ENCODE peak calls at places on chromosomes 2 and 18, in seven cellular contexts. One of them, this sample, is unnamed.

GRCh38 chr2:52072949-52073348 is 1041.0 kb upstream of the NRXN1 start:
- DNase-seq in GM23248: no peak
- DNase-seq in HCT116: no peak
- DNase-seq in PC-9: no peak
- DNase-seq in hepatocyte: peak; percentile 12
- DNase-seq in GM23338: no peak
- DNase-seq in PC-3: peak; percentile 14
- DNase-seq in this sample: no peak

GRCh38 chr2:102707796-102708713 is 53.8 kb upstream of the TMEM182 start:
- DNase-seq in GM23248: no peak
- DNase-seq in HCT116: no peak
- DNase-seq in PC-9: no peak
- DNase-seq in hepatocyte: no peak
- DNase-seq in GM23338: peak; percentile 11
- DNase-seq in PC-3: no peak
- DNase-seq in this sample: no peak

GRCh38 chr18:41643427-41643826 is 311.6 kb upstream of the PIK3C3 start:
- DNase-seq in GM23248: no peak
- DNase-seq in HCT116: no peak
- DNase-seq in PC-9: no peak
- DNase-seq in hepatocyte: no peak
- DNase-seq in GM23338: no peak
- DNase-seq in PC-3: peak; percentile 35
- DNase-seq in this sample: no peak

GRCh38 chr2:84904717-84905174 is 710 bp upstream of the TMSB10 start:
- DNase-seq in GM23248: peak; percentile 83
- DNase-seq in HCT116: no peak
- DNase-seq in PC-9: no peak
- DNase-seq in hepatocyte: peak; percentile 76
- DNase-seq in GM23338: peak; percentile 83
- DNase-seq in PC-3: peak; percentile 54
- DNase-seq in this sample: no peak

GRCh38 chr2:215799194-215799593 is 214.2 kb downstream of the MREG start:
- DNase-seq in GM23248: peak; percentile 52
- DNase-seq in HCT116: no peak
- DNase-seq in PC-9: no peak
- DNase-seq in hepatocyte: no peak
- DNase-seq in GM23338: no peak
- DNase-seq in PC-3: peak; percentile 58
- DNase-seq in this sample: no peak

GRCh38 chr2:144998435-144998834 is 478.5 kb upstream of the ZEB2 start:
- DNase-seq in GM23248: no peak
- DNase-seq in HCT116: no peak
- DNase-seq in PC-9: no peak
- DNase-seq in hepatocyte: no peak
- DNase-seq in GM23338: no peak
- DNase-seq in PC-3: no peak
- DNase-seq in this sample: no peak

GRCh38 chr2:136121511-136121910 is 3.6 kb upstream of the CXCR4 start:
- DNase-seq in GM23248: no peak
- DNase-seq in HCT116: no peak
- DNase-seq in PC-9: no peak
- DNase-seq in hepatocyte: no peak
- DNase-seq in GM23338: no peak
- DNase-seq in PC-3: no peak
- DNase-seq in this sample: no peak

GRCh38 chr18:79421275-79421857 is 25.6 kb downstream of the NFATC1 start:
- DNase-seq in GM23248: no peak
- DNase-seq in HCT116: no peak
- DNase-seq in PC-9: no peak
- DNase-seq in hepatocyte: no peak
- DNase-seq in GM23338: no peak
- DNase-seq in PC-3: no peak
- DNase-seq in this sample: no peak

GRCh38 chr18:69217271-69217670 is 183.4 kb upstream of the DOK6 start:
- DNase-seq in GM23248: no peak
- DNase-seq in HCT116: no peak
- DNase-seq in PC-9: no peak
- DNase-seq in hepatocyte: no peak
- DNase-seq in GM23338: no peak
- DNase-seq in PC-3: no peak
- DNase-seq in this sample: no peak

GRCh38 chr2:151922845-151923666 is 94.8 kb upstream of the ARL5A start:
- DNase-seq in GM23248: peak; percentile 11
- DNase-seq in HCT116: no peak
- DNase-seq in PC-9: peak; percentile 60
- DNase-seq in hepatocyte: peak; percentile 52
- DNase-seq in GM23338: no peak
- DNase-seq in PC-3: no peak
- DNase-seq in this sample: no peak

GRCh38 chr18:34773378-34773777 is 63.3 kb downstream of the DTNA start:
- DNase-seq in GM23248: peak; percentile 66
- DNase-seq in HCT116: no peak
- DNase-seq in PC-9: no peak
- DNase-seq in hepatocyte: no peak
- DNase-seq in GM23338: no peak
- DNase-seq in PC-3: peak; percentile 3
- DNase-seq in this sample: no peak

GRCh38 chr2:220504890-220505564 is 877.6 kb downstream of the SLC4A3 start:
- DNase-seq in GM23248: peak; percentile 74
- DNase-seq in HCT116: no peak
- DNase-seq in PC-9: peak; percentile 17
- DNase-seq in hepatocyte: peak; percentile 48
- DNase-seq in GM23338: peak; percentile 48
- DNase-seq in PC-3: peak; percentile 86
- DNase-seq in this sample: no peak

GRCh38 chr2:238169708-238170251 is 11.0 kb downstream of the ERFE start:
- DNase-seq in GM23248: peak; percentile 98
- DNase-seq in HCT116: no peak
- DNase-seq in PC-9: no peak
- DNase-seq in hepatocyte: peak; percentile 51
- DNase-seq in GM23338: no peak
- DNase-seq in PC-3: peak; percentile 70
- DNase-seq in this sample: no peak

GRCh38 chr2:64522843-64523428 is 1.2 kb upstream of the AFTPH start:
- DNase-seq in GM23248: peak; percentile 89
- DNase-seq in HCT116: peak; percentile 84
- DNase-seq in PC-9: peak; percentile 57
- DNase-seq in hepatocyte: peak; percentile 87
- DNase-seq in GM23338: peak; percentile 71
- DNase-seq in PC-3: peak; percentile 94
- DNase-seq in this sample: peak; percentile 92

GRCh38 chr2:181036848-181037603 is 56.6 kb downstream of the UBE2E3 start:
- DNase-seq in GM23248: peak; percentile 91
- DNase-seq in HCT116: no peak
- DNase-seq in PC-9: no peak
- DNase-seq in hepatocyte: no peak
- DNase-seq in GM23338: no peak
- DNase-seq in PC-3: peak; percentile 87
- DNase-seq in this sample: no peak

GRCh38 chr2:134900151-134900550 is 18.5 kb upstream of the CCNT2 start:
- DNase-seq in GM23248: peak; percentile 39
- DNase-seq in HCT116: no peak
- DNase-seq in PC-9: no peak
- DNase-seq in hepatocyte: no peak
- DNase-seq in GM23338: no peak
- DNase-seq in PC-3: peak; percentile 49
- DNase-seq in this sample: no peak

GRCh38 chr2:139033300-139033699 is 253.1 kb upstream of the NXPH2 start:
- DNase-seq in GM23248: peak; percentile 2
- DNase-seq in HCT116: no peak
- DNase-seq in PC-9: no peak
- DNase-seq in hepatocyte: no peak
- DNase-seq in GM23338: no peak
- DNase-seq in PC-3: peak; percentile 67
- DNase-seq in this sample: no peak

GRCh38 chr2:25331686-25332365 is 9.9 kb downstream of the DNMT3A start:
- DNase-seq in GM23248: peak; percentile 36
- DNase-seq in HCT116: no peak
- DNase-seq in PC-9: no peak
- DNase-seq in hepatocyte: no peak
- DNase-seq in GM23338: no peak
- DNase-seq in PC-3: no peak
- DNase-seq in this sample: no peak

DNA sequence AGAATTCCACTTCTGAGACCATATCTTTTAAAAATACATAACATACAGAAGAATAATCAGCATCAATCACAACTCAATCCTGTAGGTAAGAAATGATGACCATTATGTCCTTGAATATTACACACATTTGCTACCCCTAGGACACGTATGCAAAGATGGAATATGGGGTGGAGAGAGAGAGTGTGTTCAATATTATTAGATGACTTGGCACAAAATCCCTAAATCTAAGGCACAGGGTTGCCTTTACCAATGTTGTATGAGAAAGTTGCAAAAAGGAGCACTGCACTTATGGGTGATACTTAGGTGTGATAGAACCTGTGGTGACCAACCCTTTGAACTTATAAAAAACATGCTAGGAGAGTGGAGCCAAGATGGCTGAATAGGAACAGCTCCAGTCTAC is 326.2 kb upstream of the FSHR start:
- DNase-seq in GM23248: no peak
- DNase-seq in HCT116: no peak
- DNase-seq in PC-9: no peak
- DNase-seq in hepatocyte: no peak
- DNase-seq in GM23338: no peak
- DNase-seq in PC-3: no peak
- DNase-seq in this sample: no peak
- H3K9me2 ChIP-seq in GM23248: no peaks in the 10 kb centered on the region
- H3K9me2 ChIP-seq in HCT116: no peaks in the 10 kb centered on the region
- H3K9me2 ChIP-seq in PC-9: no peaks in the 10 kb centered on the region
- H3K9me2 ChIP-seq in hepatocyte: no peaks in the 10 kb centered on the region
- H3K9me2 ChIP-seq in GM23338: no peaks in the 10 kb centered on the region
- H3K9me2 ChIP-seq in PC-3: no peaks in the 10 kb centered on the region
- H3K9me2 ChIP-seq in this sample: no peaks in the 10 kb centered on the region

GRCh38 chr2:130963058-130963848 is 126.5 kb downstream of the ARHGEF4 start:
- DNase-seq in GM23248: no peak
- DNase-seq in HCT116: no peak
- DNase-seq in PC-9: no peak
- DNase-seq in hepatocyte: peak; percentile 18
- DNase-seq in GM23338: peak; percentile 47
- DNase-seq in PC-3: no peak
- DNase-seq in this sample: no peak
- TF ChIP-seq EZH2 in GM23248: no peak
- TF ChIP-seq EZH2 in HCT116: no peak
- TF ChIP-seq EZH2 in PC-9: no peak
- TF ChIP-seq EZH2 in hepatocyte: no peak
- TF ChIP-seq EZH2 in GM23338: peak; percentile 78
- TF ChIP-seq EZH2 in PC-3: no peak
- TF ChIP-seq EZH2 in this sample: no peak

GRCh38 chr2:54386585-54386984 is 69.5 kb upstream of the SPTBN1 start:
- DNase-seq in GM23248: no peak
- DNase-seq in HCT116: no peak
- DNase-seq in PC-9: no peak
- DNase-seq in hepatocyte: no peak
- DNase-seq in GM23338: no peak
- DNase-seq in PC-3: no peak
- DNase-seq in this sample: no peak

GRCh38 chr2:54386993-54387590 is 69.0 kb upstream of the SPTBN1 start:
- DNase-seq in GM23248: peak; percentile 77
- DNase-seq in HCT116: no peak
- DNase-seq in PC-9: no peak
- DNase-seq in hepatocyte: no peak
- DNase-seq in GM23338: no peak
- DNase-seq in PC-3: no peak
- DNase-seq in this sample: no peak

GRCh38 chr2:54387592-54387991 is 68.5 kb upstream of the SPTBN1 start:
- DNase-seq in GM23248: peak; percentile 25
- DNase-seq in HCT116: no peak
- DNase-seq in PC-9: no peak
- DNase-seq in hepatocyte: no peak
- DNase-seq in GM23338: no peak
- DNase-seq in PC-3: no peak
- DNase-seq in this sample: no peak

GRCh38 chr2:54385271-54385670 is 70.9 kb upstream of the SPTBN1 start:
- DNase-seq in GM23248: no peak
- DNase-seq in HCT116: no peak
- DNase-seq in PC-9: no peak
- DNase-seq in hepatocyte: no peak
- DNase-seq in GM23338: no peak
- DNase-seq in PC-3: no peak
- DNase-seq in this sample: no peak

GRCh38 chr2:54384301-54385035 is 71.7 kb upstream of the SPTBN1 start:
- DNase-seq in GM23248: no peak
- DNase-seq in HCT116: no peak
- DNase-seq in PC-9: no peak
- DNase-seq in hepatocyte: no peak
- DNase-seq in GM23338: peak; percentile 53
- DNase-seq in PC-3: no peak
- DNase-seq in this sample: no peak
- H3K4me2 ChIP-seq in GM23248: no peak overlapping the region
- H3K4me2 ChIP-seq in HCT116: no peak overlapping the region
- H3K4me2 ChIP-seq in PC-9: no peak overlapping the region
- H3K4me2 ChIP-seq in hepatocyte: no peak overlapping the region
- H3K4me2 ChIP-seq in GM23338: peak overlapping the region; percentile 2
- H3K4me2 ChIP-seq in PC-3: no peak overlapping the region
- H3K4me2 ChIP-seq in this sample: no peak overlapping the region

DNA sequence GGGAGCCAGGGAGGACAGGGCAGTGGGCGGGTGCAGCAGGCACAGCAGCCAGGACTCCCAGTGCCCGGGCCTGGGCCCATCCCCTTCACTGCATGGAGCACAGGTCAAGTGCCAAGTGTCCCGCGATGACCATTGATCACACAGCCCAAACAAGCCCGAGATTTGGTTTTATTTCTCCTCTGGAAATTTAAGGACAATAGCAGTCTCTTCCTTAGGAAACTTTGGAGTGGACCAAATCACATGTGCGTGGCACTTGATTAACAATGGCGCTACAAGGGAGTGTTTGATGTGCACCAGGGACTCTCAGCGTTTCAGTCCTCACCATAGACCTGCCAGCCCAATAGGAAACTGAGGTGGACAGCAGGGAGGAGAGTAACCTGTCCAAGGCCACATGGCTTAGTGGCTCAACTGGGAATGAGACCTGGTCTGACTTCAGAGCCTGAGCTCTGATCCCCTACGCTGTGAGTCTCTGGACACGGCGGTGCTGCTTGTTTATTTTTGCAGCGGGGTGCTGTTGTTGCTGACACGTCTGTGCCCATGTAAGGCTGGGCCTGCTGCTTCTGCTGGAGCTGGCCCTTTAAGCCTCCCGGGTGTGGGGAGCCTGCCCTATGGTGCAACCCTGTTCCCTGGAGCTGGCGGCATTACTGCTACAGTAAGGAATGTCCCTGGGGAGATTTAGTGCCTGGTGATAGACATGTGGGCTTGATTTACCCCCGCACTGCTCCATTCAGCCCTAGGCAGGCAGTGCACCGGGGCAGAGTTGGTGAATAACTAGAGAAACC is 194.2 kb downstream of the INHBB start:
- DNase-seq in GM23248: peak; percentile 100
- DNase-seq in HCT116: no peak
- DNase-seq in PC-9: peak; percentile 86
- DNase-seq in hepatocyte: peak; percentile 88
- DNase-seq in GM23338: peak; percentile 36
- DNase-seq in PC-3: peak; percentile 60
- DNase-seq in this sample: no peak
- H3K9me2 ChIP-seq in GM23248: no peaks in the 10 kb centered on the region
- H3K9me2 ChIP-seq in HCT116: no peaks in the 10 kb centered on the region
- H3K9me2 ChIP-seq in PC-9: no peaks in the 10 kb centered on the region
- H3K9me2 ChIP-seq in hepatocyte: no peaks in the 10 kb centered on the region
- H3K9me2 ChIP-seq in GM23338: no peaks in the 10 kb centered on the region
- H3K9me2 ChIP-seq in PC-3: no peaks in the 10 kb centered on the region
- H3K9me2 ChIP-seq in this sample: no peaks in the 10 kb centered on the region

GRCh38 chr2:119856469-119856901 is 96.8 kb downstream of the PTPN4 start:
- DNase-seq in GM23248: no peak
- DNase-seq in HCT116: no peak
- DNase-seq in PC-9: no peak
- DNase-seq in hepatocyte: no peak
- DNase-seq in GM23338: no peak
- DNase-seq in PC-3: peak; percentile 38
- DNase-seq in this sample: no peak
- TF ChIP-seq EZH2 in GM23248: no peak
- TF ChIP-seq EZH2 in HCT116: no peak
- TF ChIP-seq EZH2 in PC-9: no peak
- TF ChIP-seq EZH2 in hepatocyte: no peak
- TF ChIP-seq EZH2 in GM23338: no peak
- TF ChIP-seq EZH2 in PC-3: no peak
- TF ChIP-seq EZH2 in this sample: no peak